ENCODE peak calls at places on chromosomes 7 and 10, in five cellular contexts. One of them, this sample, is unnamed. For H3K79me1, the result is how much of the 10 kb centered on the place peaks cover.

GRCh38 chr7:37131855-37132254 is 316.8 kb downstream of the ELMO1 start:
- DNase-seq in H9: no peak
- DNase-seq in neuronal stem cell: no peak
- DNase-seq in mesenchymal stem cell: no peak
- DNase-seq in H1: no peak
- DNase-seq in this sample: no peak

GRCh38 chr7:13920053-13920697 is 69.3 kb downstream of the ETV1 start:
- DNase-seq in H9: no peak
- DNase-seq in neuronal stem cell: peak
- DNase-seq in mesenchymal stem cell: peak
- DNase-seq in H1: no peak
- DNase-seq in this sample: peak

GRCh38 chr10:99779335-99779734 is 3.1 kb upstream of the ABCC2 start:
- DNase-seq in H9: no peak
- DNase-seq in neuronal stem cell: no peak
- DNase-seq in mesenchymal stem cell: peak
- DNase-seq in H1: no peak
- DNase-seq in this sample: peak

GRCh38 chr10:86292462-86293322 is 73.9 kb downstream of the GRID1 start:
- DNase-seq in H9: no peak
- DNase-seq in neuronal stem cell: no peak
- DNase-seq in mesenchymal stem cell: no peak
- DNase-seq in H1: peak
- DNase-seq in this sample: no peak

GRCh38 chr7:45686441-45687184 is 112.4 kb downstream of the ADCY1 start:
- DNase-seq in H9: no peak
- DNase-seq in neuronal stem cell: no peak
- DNase-seq in mesenchymal stem cell: no peak
- DNase-seq in H1: peak
- DNase-seq in this sample: no peak

GRCh38 chr10:110436554-110437350 is 61.0 kb upstream of the DUSP5 start:
- DNase-seq in H9: no peak
- DNase-seq in neuronal stem cell: no peak
- DNase-seq in mesenchymal stem cell: no peak
- DNase-seq in H1: no peak
- DNase-seq in this sample: no peak

GRCh38 chr7:86504229-86504628 is 139.5 kb upstream of the GRM3 start:
- DNase-seq in H9: no peak
- DNase-seq in neuronal stem cell: no peak
- DNase-seq in mesenchymal stem cell: no peak
- DNase-seq in H1: no peak
- DNase-seq in this sample: no peak

GRCh38 chr10:127041561-127041960 is 136.3 kb downstream of the DOCK1 start:
- DNase-seq in H9: no peak
- DNase-seq in neuronal stem cell: no peak
- DNase-seq in mesenchymal stem cell: peak
- DNase-seq in H1: no peak
- DNase-seq in this sample: no peak

GRCh38 chr7:158602905-158603772 is 15.5 kb upstream of the PTPRN2 start:
- DNase-seq in H9: no peak
- DNase-seq in neuronal stem cell: no peak
- DNase-seq in mesenchymal stem cell: no peak
- DNase-seq in H1: no peak
- DNase-seq in this sample: no peak

GRCh38 chr7:130947792-130948580 is 214.0 kb upstream of the KLF14 start:
- DNase-seq in H9: no peak
- DNase-seq in neuronal stem cell: no peak
- DNase-seq in mesenchymal stem cell: no peak
- DNase-seq in H1: no peak
- DNase-seq in this sample: no peak

GRCh38 chr10:114375082-114375481 is 29.2 kb downstream of the AFAP1L2 start:
- DNase-seq in H9: no peak
- DNase-seq in neuronal stem cell: no peak
- DNase-seq in mesenchymal stem cell: peak
- DNase-seq in H1: no peak
- DNase-seq in this sample: no peak

GRCh38 chr7:128831994-128832879 is 2.0 kb downstream of the FLNC start:
- DNase-seq in H9: peak
- DNase-seq in neuronal stem cell: peak
- DNase-seq in mesenchymal stem cell: peak
- DNase-seq in H1: peak
- DNase-seq in this sample: no peak

GRCh38 chr7:87318741-87319140 is 26.7 kb upstream of the CROT start:
- DNase-seq in H9: no peak
- DNase-seq in neuronal stem cell: no peak
- DNase-seq in mesenchymal stem cell: peak
- DNase-seq in H1: no peak
- DNase-seq in this sample: no peak

GRCh38 chr7:132738254-132738653 is 162.0 kb upstream of the PLXNA4 start:
- DNase-seq in H9: no peak
- DNase-seq in neuronal stem cell: no peak
- DNase-seq in mesenchymal stem cell: peak
- DNase-seq in H1: no peak
- DNase-seq in this sample: no peak

GRCh38 chr7:98123073-98123696 is 16.5 kb downstream of the LMTK2 start:
- DNase-seq in H9: no peak
- DNase-seq in neuronal stem cell: no peak
- DNase-seq in mesenchymal stem cell: peak
- DNase-seq in H1: no peak
- DNase-seq in this sample: no peak

GRCh38 chr7:135998081-135998480 is 20.9 kb upstream of the MTPN start:
- DNase-seq in H9: no peak
- DNase-seq in neuronal stem cell: no peak
- DNase-seq in mesenchymal stem cell: no peak
- DNase-seq in H1: no peak
- DNase-seq in this sample: peak

GRCh38 chr7:133859191-133859590 is 267.9 kb upstream of the LRGUK start:
- DNase-seq in H9: peak
- DNase-seq in neuronal stem cell: no peak
- DNase-seq in mesenchymal stem cell: no peak
- DNase-seq in H1: no peak
- DNase-seq in this sample: no peak

GRCh38 chr10:47288236-47288635 is 11.8 kb upstream of the GDF10 start:
- DNase-seq in H9: no peak
- DNase-seq in neuronal stem cell: no peak
- DNase-seq in mesenchymal stem cell: no peak
- DNase-seq in H1: no peak
- DNase-seq in this sample: no peak

GRCh38 chr7:56092789-56093531 is at the start of gene PHKG1:
- DNase-seq in H9: peak
- DNase-seq in neuronal stem cell: no peak
- DNase-seq in mesenchymal stem cell: peak
- DNase-seq in H1: no peak
- DNase-seq in this sample: peak

GRCh38 chr7:74498996-74499834 is 45.5 kb downstream of the GTF2IRD1 start:
- DNase-seq in H9: no peak
- DNase-seq in neuronal stem cell: no peak
- DNase-seq in mesenchymal stem cell: no peak
- DNase-seq in H1: no peak
- DNase-seq in this sample: no peak

GRCh38 chr7:27784399-27785053 is 44.6 kb downstream of the TAX1BP1 start:
- DNase-seq in H9: no peak
- DNase-seq in neuronal stem cell: peak
- DNase-seq in mesenchymal stem cell: peak
- DNase-seq in H1: no peak
- DNase-seq in this sample: peak

GRCh38 chr7:141409911-141410329 is 141.3 kb upstream of the AGK start:
- DNase-seq in H9: peak
- DNase-seq in neuronal stem cell: peak
- DNase-seq in mesenchymal stem cell: no peak
- DNase-seq in H1: peak
- DNase-seq in this sample: no peak

GRCh38 chr10:30231071-30231652 is 117.9 kb downstream of the MTPAP start:
- DNase-seq in H9: no peak
- DNase-seq in neuronal stem cell: no peak
- DNase-seq in mesenchymal stem cell: no peak
- DNase-seq in H1: no peak
- DNase-seq in this sample: no peak

GRCh38 chr7:6558837-6559236 is 7.6 kb upstream of the GRID2IP start:
- DNase-seq in H9: peak
- DNase-seq in neuronal stem cell: no peak
- DNase-seq in mesenchymal stem cell: peak
- DNase-seq in H1: no peak
- DNase-seq in this sample: peak

GRCh38 chr10:73131295-73131694 is 21.0 kb downstream of the NUDT13 start:
- DNase-seq in H9: no peak
- DNase-seq in neuronal stem cell: no peak
- DNase-seq in mesenchymal stem cell: peak
- DNase-seq in H1: no peak
- DNase-seq in this sample: no peak

GRCh38 chr7:187237-187927 is 5.0 kb upstream of the FAM20C start:
- DNase-seq in H9: peak
- DNase-seq in neuronal stem cell: no peak
- DNase-seq in mesenchymal stem cell: no peak
- DNase-seq in H1: no peak
- DNase-seq in this sample: no peak

GRCh38 chr7:91800389-91800788 is 80.1 kb downstream of the MTERF1 start:
- DNase-seq in H9: no peak
- DNase-seq in neuronal stem cell: no peak
- DNase-seq in mesenchymal stem cell: no peak
- DNase-seq in H1: no peak
- DNase-seq in this sample: no peak

GRCh38 chr7:106778656-106779250 is 86.3 kb upstream of the PIK3CG start:
- DNase-seq in H9: no peak
- DNase-seq in neuronal stem cell: no peak
- DNase-seq in mesenchymal stem cell: no peak
- DNase-seq in H1: no peak
- DNase-seq in this sample: no peak

GRCh38 chr10:102230861-102231356 is 4.8 kb downstream of the ELOVL3 start:
- DNase-seq in H9: peak
- DNase-seq in neuronal stem cell: no peak
- DNase-seq in mesenchymal stem cell: no peak
- DNase-seq in H1: peak
- DNase-seq in this sample: peak

GRCh38 chr10:132992433-132993215 is 50.3 kb upstream of the CFAP46 start:
- DNase-seq in H9: no peak
- DNase-seq in neuronal stem cell: no peak
- DNase-seq in mesenchymal stem cell: no peak
- DNase-seq in H1: no peak
- DNase-seq in this sample: no peak

GRCh38 chr7:108244110-108244509 is 113.9 kb upstream of the LAMB4 start:
- DNase-seq in H9: no peak
- DNase-seq in neuronal stem cell: no peak
- DNase-seq in mesenchymal stem cell: no peak
- DNase-seq in H1: no peak
- DNase-seq in this sample: no peak
- H2BK12ac ChIP-seq in H9: no peak
- H2BK12ac ChIP-seq in neuronal stem cell: no peak
- H2BK12ac ChIP-seq in mesenchymal stem cell: no peak
- H2BK12ac ChIP-seq in H1: no peak
- H2BK12ac ChIP-seq in this sample: no peak

DNA sequence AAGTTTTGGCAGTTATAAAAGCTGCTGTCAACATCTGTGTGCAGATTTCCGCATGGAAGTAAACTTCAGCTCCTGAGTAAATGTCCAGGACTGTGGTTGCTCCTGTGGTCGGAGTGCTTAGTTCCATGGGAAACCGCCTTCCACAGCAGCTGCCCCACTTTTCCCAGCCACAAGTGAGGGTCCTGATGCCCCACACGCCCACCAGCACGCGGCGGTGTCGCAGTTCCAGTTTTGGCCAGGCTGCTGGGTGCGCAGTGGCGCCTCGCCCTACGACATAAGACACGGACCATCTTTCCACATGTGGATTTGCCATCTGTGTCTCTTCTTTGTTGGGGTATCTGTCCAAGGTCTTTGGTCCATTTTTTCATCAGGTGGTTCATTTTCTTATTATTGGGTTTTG is 167.1 kb downstream of the DIP2C start:
- DNase-seq in H9: no peak
- DNase-seq in neuronal stem cell: no peak
- DNase-seq in mesenchymal stem cell: no peak
- DNase-seq in H1: no peak
- DNase-seq in this sample: no peak
- H3K79me1 ChIP-seq in H9: under half
- H3K79me1 ChIP-seq in neuronal stem cell: under half
- H3K79me1 ChIP-seq in mesenchymal stem cell: half or more
- H3K79me1 ChIP-seq in H1: under half
- H3K79me1 ChIP-seq in this sample: under half

DNA sequence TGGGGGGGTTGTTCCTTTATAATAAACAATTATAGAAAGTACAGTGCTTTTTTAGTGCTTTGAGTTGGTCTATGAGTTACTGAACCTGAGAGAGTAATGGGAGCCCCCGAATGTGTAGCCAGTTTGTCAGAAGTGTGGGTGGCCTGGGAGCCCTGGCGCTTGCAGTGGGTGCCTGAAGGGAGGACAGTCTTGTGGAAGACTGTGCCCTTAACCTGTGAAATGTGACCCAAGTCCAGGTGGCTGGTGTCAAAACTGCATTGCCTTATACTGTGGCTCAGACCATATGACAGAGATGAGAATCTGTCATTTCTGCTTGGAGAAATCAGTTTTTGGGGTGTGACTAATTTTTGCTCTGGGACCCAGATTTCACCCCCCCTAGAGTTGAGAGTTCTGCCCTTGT is 23.9 kb upstream of the CARD11 start:
- DNase-seq in H9: no peak
- DNase-seq in neuronal stem cell: no peak
- DNase-seq in mesenchymal stem cell: no peak
- DNase-seq in H1: no peak
- DNase-seq in this sample: no peak
- H2BK12ac ChIP-seq in H9: no peak
- H2BK12ac ChIP-seq in neuronal stem cell: no peak
- H2BK12ac ChIP-seq in mesenchymal stem cell: no peak
- H2BK12ac ChIP-seq in H1: no peak
- H2BK12ac ChIP-seq in this sample: no peak

DNA sequence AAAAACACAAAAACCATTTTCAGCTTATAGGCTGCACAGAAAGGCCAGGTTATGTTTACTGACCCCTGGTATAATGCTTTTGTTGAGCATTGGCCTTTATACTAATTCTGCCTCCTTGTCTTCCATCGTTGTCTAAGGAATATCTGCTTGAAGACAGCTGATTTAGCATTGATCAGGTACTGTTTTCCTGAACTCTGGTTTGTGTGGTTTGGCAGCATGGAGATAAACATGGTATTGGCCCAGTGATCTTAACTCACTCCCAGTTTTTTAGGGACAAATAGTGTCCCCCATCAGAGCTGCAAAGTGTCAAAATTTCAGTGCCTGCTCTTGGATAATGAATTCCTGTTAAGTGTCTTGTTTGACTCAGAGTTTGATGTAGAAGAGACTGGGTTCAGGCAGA is 100.8 kb downstream of the SND1 start:
- DNase-seq in H9: no peak
- DNase-seq in neuronal stem cell: no peak
- DNase-seq in mesenchymal stem cell: no peak
- DNase-seq in H1: no peak
- DNase-seq in this sample: no peak
- H3K79me1 ChIP-seq in H9: under half
- H3K79me1 ChIP-seq in neuronal stem cell: under half
- H3K79me1 ChIP-seq in mesenchymal stem cell: under half
- H3K79me1 ChIP-seq in H1: under half
- H3K79me1 ChIP-seq in this sample: under half

This sample was measured in trophoblast cell.